ENCODE peak calls at places on chromosomes 2 and 18, in eight cellular contexts. U is AG09309, Y is esophagus squamous epithelium, N is dorsolateral prefrontal cortex, G is GM12865, Q is brain microvascular endothelial cell, L is Panc1, Z is psoas muscle. W is an unnamed sample.
A peak's percentile ranks its signal among the peaks of the same experiment; 100 is the strongest.

GRCh38 chr2:165044505-165045303 is 89.4 kb upstream of the SLC38A11 start:
- DNase-seq in U (no peak), Y (no peak), N (no peak), G (peak; percentile 41), Q (no peak), L (no peak), Z (no peak), W (no peak)

GRCh38 chr2:11687736-11688135 is 17.7 kb upstream of the NTSR2 start:
- DNase-seq in U (no peak), Y (no peak), N (no peak), G (no peak), Q (no peak), L (no peak), Z (peak; percentile 90), W (no peak)

GRCh38 chr2:157838442-157839161 is 37.5 kb downstream of the ACVR1 start:
- DNase-seq in U (no peak), Y (no peak), N (no peak), G (no peak), Q (peak; percentile 79), L (no peak), Z (peak; percentile 72), W (peak; percentile 49)

GRCh38 chr18:60070631-60071030 is 170.8 kb downstream of the PMAIP1 start:
- DNase-seq in U (no peak), Y (no peak), N (no peak), G (peak; percentile 16), Q (no peak), L (no peak), Z (no peak), W (no peak)

GRCh38 chr2:212097001-212097400 is 441.6 kb downstream of the ERBB4 start:
- DNase-seq in U (no peak), Y (no peak), N (no peak), G (no peak), Q (no peak), L (no peak), Z (no peak), W (no peak)

GRCh38 chr18:10336749-10337148 is 117.7 kb upstream of the APCDD1 start:
- DNase-seq in U (no peak), Y (no peak), N (no peak), G (no peak), Q (no peak), L (no peak), Z (peak; percentile 79), W (no peak)

GRCh38 chr2:129347486-129348217 is 631.8 kb upstream of the RAB6C start:
- DNase-seq in U (no peak), Y (no peak), N (no peak), G (peak; percentile 88), Q (no peak), L (no peak), Z (no peak), W (no peak)

GRCh38 chr2:160140001-160140400 is 60.1 kb downstream of the ITGB6 start:
- DNase-seq in U (no peak), Y (no peak), N (no peak), G (no peak), Q (no peak), L (no peak), Z (no peak), W (no peak)

GRCh38 chr2:1601471-1602358 is 142.6 kb downstream of the PXDN start:
- DNase-seq in U (no peak), Y (no peak), N (no peak), G (no peak), Q (no peak), L (no peak), Z (no peak), W (no peak)

GRCh38 chr2:126543081-126543480 is 112.9 kb upstream of the GYPC start:
- DNase-seq in U (no peak), Y (no peak), N (no peak), G (no peak), Q (no peak), L (no peak), Z (no peak), W (no peak)

GRCh38 chr2:160043265-160043664 is 19.1 kb downstream of the PLA2R1 start:
- DNase-seq in U (no peak), Y (no peak), N (no peak), G (no peak), Q (no peak), L (no peak), Z (no peak), W (no peak)

GRCh38 chr2:42878581-42878980 is 86.2 kb upstream of the HAAO start:
- DNase-seq in U (no peak), Y (no peak), N (no peak), G (peak; percentile 9), Q (no peak), L (no peak), Z (no peak), W (no peak)

GRCh38 chr2:234939576-234939975 is 12.2 kb upstream of the SH3BP4 start:
- DNase-seq in U (no peak), Y (no peak), N (no peak), G (no peak), Q (no peak), L (no peak), Z (no peak), W (no peak)

GRCh38 chr2:238123218-238123971 is 15.1 kb upstream of the KLHL30 start:
- DNase-seq in U (no peak), Y (no peak), N (no peak), G (no peak), Q (no peak), L (no peak), Z (peak; percentile 41), W (no peak)

GRCh38 chr2:26606847-26607190 is 34.3 kb downstream of the CIB4 start:
- DNase-seq in U (no peak), Y (no peak), N (no peak), G (no peak), Q (no peak), L (no peak), Z (no peak), W (no peak)

GRCh38 chr18:681985-682384 is 24.5 kb downstream of the TYMS start:
- DNase-seq in U (no peak), Y (no peak), N (no peak), G (no peak), Q (no peak), L (no peak), Z (no peak), W (no peak)

GRCh38 chr2:46210063-46210462 is 87.1 kb upstream of the EPAS1 start:
- DNase-seq in U (no peak), Y (no peak), N (no peak), G (no peak), Q (no peak), L (no peak), Z (no peak), W (no peak)

GRCh38 chr2:172096661-172097547 is 5.8 kb downstream of the DLX2 start:
- DNase-seq in U (peak; percentile 86), Y (no peak), N (no peak), G (no peak), Q (no peak), L (no peak), Z (no peak), W (peak; percentile 74)
- H3K4me3 ChIP-seq in U (peak overlapping the region; percentile 48), Y (peak overlapping the region; percentile 33), N (peak overlapping the region; percentile 14), G (no peak overlapping the region), Q (peak overlapping the region; percentile 59), L (peak overlapping the region; percentile 67), Z (peak overlapping the region; percentile 64), W (peak overlapping the region; percentile 66)

DNA sequence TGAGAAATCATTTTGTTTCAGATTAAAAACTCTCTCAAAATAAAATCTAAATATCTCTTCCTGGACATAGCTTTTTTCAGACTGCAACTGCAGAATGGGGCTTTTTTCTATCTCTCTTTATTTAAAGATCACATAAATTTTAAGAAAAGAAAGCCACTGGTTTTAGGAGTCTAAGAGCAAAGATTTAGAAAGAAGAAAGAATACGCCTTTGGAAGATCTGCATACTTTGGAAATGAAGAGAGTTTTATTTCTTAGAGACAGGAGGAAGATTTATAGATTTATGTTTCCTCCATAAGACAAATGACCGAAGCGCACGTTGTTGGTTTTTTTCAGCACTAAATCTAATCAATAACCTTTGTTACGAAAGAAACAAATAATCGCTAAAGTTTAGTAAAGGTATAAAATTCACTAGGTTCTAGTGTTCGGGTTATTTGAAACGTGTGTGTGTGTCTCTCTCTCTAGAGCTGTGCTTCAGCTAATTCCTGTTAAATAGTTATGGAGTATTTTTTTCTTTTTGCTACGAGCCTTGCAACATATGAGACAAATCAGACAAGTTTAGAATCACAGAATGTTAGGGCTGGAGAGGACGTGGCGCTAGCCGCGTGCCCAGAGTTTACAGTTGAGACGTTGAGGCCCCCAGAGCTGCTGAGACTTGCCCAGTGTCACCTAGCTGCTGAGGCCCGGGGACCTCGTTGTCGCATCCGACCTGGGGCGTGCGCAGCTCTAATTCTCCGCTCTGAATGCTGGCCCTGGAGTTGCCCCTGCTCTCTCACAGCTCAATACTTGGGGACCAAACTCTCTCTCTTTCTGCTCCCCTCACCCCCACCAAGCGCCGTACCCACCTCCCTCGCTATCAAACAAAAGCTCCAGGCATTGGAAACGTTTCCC is 69.8 kb downstream of the CTAGE1 start:
- DNase-seq in U (no peak), Y (no peak), N (no peak), G (no peak), Q (peak; percentile 15), L (no peak), Z (no peak), W (no peak)
- H3K4me3 ChIP-seq in U (peak overlapping the region; percentile 35), Y (peak overlapping the region; percentile 45), N (no peak overlapping the region), G (no peak overlapping the region), Q (peak overlapping the region; percentile 59), L (no peak overlapping the region), Z (peak overlapping the region; percentile 59), W (peak overlapping the region; percentile 45)

GRCh38 chr2:169822785-169823392 is 1.8 kb downstream of the METTL5 start:
- DNase-seq in U (no peak), Y (no peak), N (no peak), G (no peak), Q (no peak), L (no peak), Z (no peak), W (no peak)
- H3K4me3 ChIP-seq in U (no peak overlapping the region), Y (no peak overlapping the region), N (no peak overlapping the region), G (no peak overlapping the region), Q (no peak overlapping the region), L (no peak overlapping the region), Z (peak overlapping the region; percentile 88), W (no peak overlapping the region)

GRCh38 chr18:49562481-49563129 is 748 bp downstream of the LIPG start:
- DNase-seq in U (no peak), Y (no peak), N (no peak), G (no peak), Q (no peak), L (no peak), Z (no peak), W (no peak)

GRCh38 chr18:49565101-49565500 is 3.2 kb downstream of the LIPG start:
- DNase-seq in U (no peak), Y (no peak), N (no peak), G (no peak), Q (no peak), L (no peak), Z (no peak), W (no peak)

GRCh38 chr18:49563130-49563540 is 1.3 kb downstream of the LIPG start:
- DNase-seq in U (no peak), Y (no peak), N (no peak), G (no peak), Q (no peak), L (no peak), Z (no peak), W (no peak)

GRCh38 chr18:49564435-49564834 is 2.6 kb downstream of the LIPG start:
- DNase-seq in U (no peak), Y (no peak), N (no peak), G (no peak), Q (no peak), L (no peak), Z (no peak), W (no peak)

DNA sequence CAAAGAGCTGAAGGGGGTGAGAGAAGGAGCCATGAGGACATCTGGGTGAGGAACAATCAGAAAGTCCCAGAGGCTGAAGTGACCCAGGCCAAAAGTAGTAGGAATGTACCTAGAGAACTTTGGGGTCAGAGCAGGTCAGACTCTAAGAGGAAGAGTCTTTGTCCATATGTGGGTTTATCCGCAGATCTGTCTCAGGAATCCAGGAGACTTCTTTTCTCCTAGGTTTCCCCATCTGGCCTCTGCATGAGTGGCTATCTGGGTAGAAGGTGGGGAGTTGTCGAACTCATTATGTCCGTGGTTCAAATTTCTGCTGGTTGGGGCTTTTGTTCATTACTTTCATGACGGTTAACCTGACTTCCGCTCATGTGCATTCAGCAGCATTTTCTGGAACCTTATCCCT is 1.8 kb downstream of the LIPG start:
- DNase-seq in U (no peak), Y (no peak), N (no peak), G (no peak), Q (no peak), L (no peak), Z (no peak), W (no peak)
- H3K4me3 ChIP-seq in U (no peak overlapping the region), Y (no peak overlapping the region), N (no peak overlapping the region), G (no peak overlapping the region), Q (no peak overlapping the region), L (peak overlapping the region; percentile 84), Z (no peak overlapping the region), W (no peak overlapping the region)

W was measured in AG04449.